ENCODE peak calls at places on chromosomes 13 and 19, in nine cellular contexts. One of them, this sample, is unnamed.

GRCh38 chr19:37551123-37551993 is 43.2 kb downstream of the ZNF571 start:
- DNase-seq in activated CD4-positive, CD25-positive, alpha-beta regulatory T cell: peak
- DNase-seq in lower lobe of right lung: no peak
- DNase-seq in H9: no peak
- DNase-seq in aorta: no peak
- DNase-seq in left colon: no peak
- DNase-seq in GM12864: peak
- DNase-seq in SJSA1: no peak
- DNase-seq in activated CD8-positive, alpha-beta memory T cell treated with anti-CD3 and anti-CD28 coated beads for 1 hour: no peak
- DNase-seq in this sample: no peak

GRCh38 chr19:33514885-33515485 is 6.6 kb downstream of the PEPD start:
- DNase-seq in aorta: no peak
- DNase-seq in GM12864: no peak
- DNase-seq in SJSA1: peak
- DNase-seq in activated CD8-positive, alpha-beta memory T cell treated with anti-CD3 and anti-CD28 coated beads for 1 hour: no peak
- DNase-seq in lower lobe of right lung: peak
- DNase-seq in left colon: no peak
- DNase-seq in activated CD4-positive, CD25-positive, alpha-beta regulatory T cell: no peak
- DNase-seq in H9: no peak
- DNase-seq in this sample: no peak

GRCh38 chr19:41927810-41928192 is 448 bp downstream of the ERFL start:
- DNase-seq in H9: no peak
- DNase-seq in aorta: no peak
- DNase-seq in left colon: no peak
- DNase-seq in GM12864: no peak
- DNase-seq in activated CD4-positive, CD25-positive, alpha-beta regulatory T cell: no peak
- DNase-seq in activated CD8-positive, alpha-beta memory T cell treated with anti-CD3 and anti-CD28 coated beads for 1 hour: no peak
- DNase-seq in SJSA1: no peak
- DNase-seq in lower lobe of right lung: no peak
- DNase-seq in this sample: no peak

GRCh38 chr13:51614350-51614786 is 30.1 kb downstream of the WDFY2 start:
- DNase-seq in aorta: no peak
- DNase-seq in GM12864: peak
- DNase-seq in lower lobe of right lung: no peak
- DNase-seq in H9: no peak
- DNase-seq in activated CD4-positive, CD25-positive, alpha-beta regulatory T cell: no peak
- DNase-seq in activated CD8-positive, alpha-beta memory T cell treated with anti-CD3 and anti-CD28 coated beads for 1 hour: peak
- DNase-seq in SJSA1: no peak
- DNase-seq in left colon: peak
- DNase-seq in this sample: no peak

GRCh38 chr13:40232321-40232720 is 434.1 kb downstream of the FOXO1 start:
- DNase-seq in H9: no peak
- DNase-seq in lower lobe of right lung: no peak
- DNase-seq in activated CD8-positive, alpha-beta memory T cell treated with anti-CD3 and anti-CD28 coated beads for 1 hour: no peak
- DNase-seq in GM12864: no peak
- DNase-seq in aorta: no peak
- DNase-seq in SJSA1: no peak
- DNase-seq in left colon: no peak
- DNase-seq in activated CD4-positive, CD25-positive, alpha-beta regulatory T cell: no peak
- DNase-seq in this sample: no peak

GRCh38 chr19:47507031-47507430 is 7.8 kb downstream of the NAPA start:
- DNase-seq in left colon: no peak
- DNase-seq in activated CD8-positive, alpha-beta memory T cell treated with anti-CD3 and anti-CD28 coated beads for 1 hour: no peak
- DNase-seq in aorta: no peak
- DNase-seq in GM12864: no peak
- DNase-seq in SJSA1: no peak
- DNase-seq in lower lobe of right lung: no peak
- DNase-seq in activated CD4-positive, CD25-positive, alpha-beta regulatory T cell: no peak
- DNase-seq in H9: no peak
- DNase-seq in this sample: no peak

GRCh38 chr19:41921280-41922219 is 6.7 kb downstream of the ERFL start:
- DNase-seq in GM12864: no peak
- DNase-seq in left colon: no peak
- DNase-seq in lower lobe of right lung: no peak
- DNase-seq in activated CD8-positive, alpha-beta memory T cell treated with anti-CD3 and anti-CD28 coated beads for 1 hour: no peak
- DNase-seq in aorta: no peak
- DNase-seq in activated CD4-positive, CD25-positive, alpha-beta regulatory T cell: no peak
- DNase-seq in SJSA1: no peak
- DNase-seq in H9: no peak
- DNase-seq in this sample: no peak

GRCh38 chr13:63408227-63409202 is 1992.9 kb upstream of the PCDH20 start:
- DNase-seq in activated CD4-positive, CD25-positive, alpha-beta regulatory T cell: no peak
- DNase-seq in SJSA1: no peak
- DNase-seq in left colon: no peak
- DNase-seq in aorta: no peak
- DNase-seq in lower lobe of right lung: no peak
- DNase-seq in H9: no peak
- DNase-seq in GM12864: no peak
- DNase-seq in activated CD8-positive, alpha-beta memory T cell treated with anti-CD3 and anti-CD28 coated beads for 1 hour: no peak
- DNase-seq in this sample: no peak

GRCh38 chr19:16594131-16594586 is 21.9 kb upstream of the SLC35E1 start:
- DNase-seq in activated CD8-positive, alpha-beta memory T cell treated with anti-CD3 and anti-CD28 coated beads for 1 hour: no peak
- DNase-seq in SJSA1: no peak
- DNase-seq in GM12864: no peak
- DNase-seq in aorta: no peak
- DNase-seq in lower lobe of right lung: no peak
- DNase-seq in left colon: no peak
- DNase-seq in H9: no peak
- DNase-seq in activated CD4-positive, CD25-positive, alpha-beta regulatory T cell: peak
- DNase-seq in this sample: no peak

GRCh38 chr13:71661921-71662320 is 205.1 kb downstream of the DACH1 start:
- DNase-seq in aorta: no peak
- DNase-seq in H9: no peak
- DNase-seq in activated CD8-positive, alpha-beta memory T cell treated with anti-CD3 and anti-CD28 coated beads for 1 hour: no peak
- DNase-seq in activated CD4-positive, CD25-positive, alpha-beta regulatory T cell: no peak
- DNase-seq in SJSA1: no peak
- DNase-seq in lower lobe of right lung: no peak
- DNase-seq in GM12864: no peak
- DNase-seq in left colon: no peak
- DNase-seq in this sample: no peak

GRCh38 chr19:31348416-31349159 is 648 bp downstream of the TSHZ3 start:
- DNase-seq in activated CD4-positive, CD25-positive, alpha-beta regulatory T cell: no peak
- DNase-seq in left colon: no peak
- DNase-seq in aorta: no peak
- DNase-seq in GM12864: no peak
- DNase-seq in activated CD8-positive, alpha-beta memory T cell treated with anti-CD3 and anti-CD28 coated beads for 1 hour: no peak
- DNase-seq in SJSA1: peak
- DNase-seq in lower lobe of right lung: peak
- DNase-seq in H9: no peak
- DNase-seq in this sample: no peak

GRCh38 chr13:50241479-50241878 is 226.2 kb downstream of the KCNRG start:
- DNase-seq in aorta: no peak
- DNase-seq in SJSA1: peak
- DNase-seq in left colon: no peak
- DNase-seq in activated CD8-positive, alpha-beta memory T cell treated with anti-CD3 and anti-CD28 coated beads for 1 hour: no peak
- DNase-seq in GM12864: no peak
- DNase-seq in lower lobe of right lung: no peak
- DNase-seq in activated CD4-positive, CD25-positive, alpha-beta regulatory T cell: no peak
- DNase-seq in H9: no peak
- DNase-seq in this sample: no peak

GRCh38 chr19:45200614-45201013 is 22.0 kb downstream of the BLOC1S3 start:
- DNase-seq in GM12864: no peak
- DNase-seq in aorta: no peak
- DNase-seq in activated CD4-positive, CD25-positive, alpha-beta regulatory T cell: no peak
- DNase-seq in H9: peak
- DNase-seq in activated CD8-positive, alpha-beta memory T cell treated with anti-CD3 and anti-CD28 coated beads for 1 hour: no peak
- DNase-seq in left colon: no peak
- DNase-seq in SJSA1: no peak
- DNase-seq in lower lobe of right lung: no peak
- DNase-seq in this sample: no peak

GRCh38 chr13:110414283-110414682 is 107.2 kb downstream of the COL4A2 start:
- DNase-seq in H9: no peak
- DNase-seq in SJSA1: no peak
- DNase-seq in aorta: no peak
- DNase-seq in GM12864: no peak
- DNase-seq in activated CD8-positive, alpha-beta memory T cell treated with anti-CD3 and anti-CD28 coated beads for 1 hour: no peak
- DNase-seq in activated CD4-positive, CD25-positive, alpha-beta regulatory T cell: no peak
- DNase-seq in left colon: no peak
- DNase-seq in lower lobe of right lung: no peak
- DNase-seq in this sample: no peak

GRCh38 chr13:111519041-111519440 is 198.6 kb downstream of the TEX29 start:
- DNase-seq in H9: peak
- DNase-seq in activated CD8-positive, alpha-beta memory T cell treated with anti-CD3 and anti-CD28 coated beads for 1 hour: no peak
- DNase-seq in GM12864: no peak
- DNase-seq in lower lobe of right lung: no peak
- DNase-seq in SJSA1: no peak
- DNase-seq in left colon: no peak
- DNase-seq in aorta: no peak
- DNase-seq in activated CD4-positive, CD25-positive, alpha-beta regulatory T cell: no peak
- DNase-seq in this sample: no peak

GRCh38 chr19:7419777-7420439 is 68.9 kb downstream of the PEX11G start:
- DNase-seq in GM12864: no peak
- DNase-seq in activated CD8-positive, alpha-beta memory T cell treated with anti-CD3 and anti-CD28 coated beads for 1 hour: no peak
- DNase-seq in H9: no peak
- DNase-seq in activated CD4-positive, CD25-positive, alpha-beta regulatory T cell: no peak
- DNase-seq in left colon: no peak
- DNase-seq in aorta: no peak
- DNase-seq in SJSA1: no peak
- DNase-seq in lower lobe of right lung: no peak
- DNase-seq in this sample: no peak

GRCh38 chr19:17448190-17448967 is at the start of gene TMEM221:
- DNase-seq in H9: peak
- DNase-seq in activated CD4-positive, CD25-positive, alpha-beta regulatory T cell: peak
- DNase-seq in aorta: peak
- DNase-seq in SJSA1: no peak
- DNase-seq in lower lobe of right lung: peak
- DNase-seq in activated CD8-positive, alpha-beta memory T cell treated with anti-CD3 and anti-CD28 coated beads for 1 hour: no peak
- DNase-seq in left colon: peak
- DNase-seq in GM12864: no peak
- DNase-seq in this sample: no peak

GRCh38 chr19:6076291-6076665 is 34.0 kb downstream of the RFX2 start:
- DNase-seq in left colon: no peak
- DNase-seq in activated CD4-positive, CD25-positive, alpha-beta regulatory T cell: no peak
- DNase-seq in H9: no peak
- DNase-seq in SJSA1: no peak
- DNase-seq in activated CD8-positive, alpha-beta memory T cell treated with anti-CD3 and anti-CD28 coated beads for 1 hour: no peak
- DNase-seq in aorta: no peak
- DNase-seq in lower lobe of right lung: no peak
- DNase-seq in GM12864: no peak
- DNase-seq in this sample: no peak

GRCh38 chr13:112845511-112846144 is 123.4 kb upstream of the MCF2L start:
- DNase-seq in activated CD4-positive, CD25-positive, alpha-beta regulatory T cell: no peak
- DNase-seq in activated CD8-positive, alpha-beta memory T cell treated with anti-CD3 and anti-CD28 coated beads for 1 hour: no peak
- DNase-seq in SJSA1: no peak
- DNase-seq in lower lobe of right lung: no peak
- DNase-seq in GM12864: no peak
- DNase-seq in left colon: no peak
- DNase-seq in H9: no peak
- DNase-seq in aorta: no peak
- DNase-seq in this sample: no peak

GRCh38 chr19:49690073-49690655 is 752 bp upstream of the CPT1C start:
- DNase-seq in left colon: no peak
- DNase-seq in SJSA1: no peak
- DNase-seq in H9: no peak
- DNase-seq in GM12864: no peak
- DNase-seq in lower lobe of right lung: no peak
- DNase-seq in aorta: no peak
- DNase-seq in activated CD8-positive, alpha-beta memory T cell treated with anti-CD3 and anti-CD28 coated beads for 1 hour: no peak
- DNase-seq in activated CD4-positive, CD25-positive, alpha-beta regulatory T cell: no peak
- DNase-seq in this sample: no peak

GRCh38 chr19:14073232-14073924 is 792 bp downstream of the MISP3 start:
- DNase-seq in activated CD8-positive, alpha-beta memory T cell treated with anti-CD3 and anti-CD28 coated beads for 1 hour: no peak
- DNase-seq in SJSA1: peak
- DNase-seq in aorta: peak
- DNase-seq in activated CD4-positive, CD25-positive, alpha-beta regulatory T cell: peak
- DNase-seq in left colon: no peak
- DNase-seq in GM12864: no peak
- DNase-seq in lower lobe of right lung: peak
- DNase-seq in H9: peak
- DNase-seq in this sample: no peak

GRCh38 chr19:4390017-4390861 is 10.1 kb downstream of the SH3GL1 start:
- DNase-seq in aorta: peak
- DNase-seq in left colon: peak
- DNase-seq in GM12864: no peak
- DNase-seq in activated CD8-positive, alpha-beta memory T cell treated with anti-CD3 and anti-CD28 coated beads for 1 hour: no peak
- DNase-seq in activated CD4-positive, CD25-positive, alpha-beta regulatory T cell: no peak
- DNase-seq in H9: peak
- DNase-seq in lower lobe of right lung: peak
- DNase-seq in SJSA1: no peak
- DNase-seq in this sample: no peak

GRCh38 chr19:18961767-18962423 is 20.9 kb upstream of the HOMER3 start:
- DNase-seq in left colon: no peak
- DNase-seq in activated CD8-positive, alpha-beta memory T cell treated with anti-CD3 and anti-CD28 coated beads for 1 hour: no peak
- DNase-seq in activated CD4-positive, CD25-positive, alpha-beta regulatory T cell: no peak
- DNase-seq in GM12864: no peak
- DNase-seq in lower lobe of right lung: no peak
- DNase-seq in SJSA1: no peak
- DNase-seq in aorta: no peak
- DNase-seq in H9: peak
- DNase-seq in this sample: no peak

GRCh38 chr19:7916137-7916907 is 1.7 kb downstream of the TGFBR3L start:
- DNase-seq in left colon: peak
- DNase-seq in SJSA1: no peak
- DNase-seq in GM12864: no peak
- DNase-seq in activated CD4-positive, CD25-positive, alpha-beta regulatory T cell: peak
- DNase-seq in lower lobe of right lung: peak
- DNase-seq in aorta: peak
- DNase-seq in H9: peak
- DNase-seq in activated CD8-positive, alpha-beta memory T cell treated with anti-CD3 and anti-CD28 coated beads for 1 hour: no peak
- DNase-seq in this sample: no peak

GRCh38 chr13:67221630-67222226 is 8.4 kb downstream of the PCDH9 start:
- DNase-seq in activated CD4-positive, CD25-positive, alpha-beta regulatory T cell: no peak
- DNase-seq in H9: no peak
- DNase-seq in lower lobe of right lung: no peak
- DNase-seq in GM12864: no peak
- DNase-seq in SJSA1: no peak
- DNase-seq in aorta: no peak
- DNase-seq in activated CD8-positive, alpha-beta memory T cell treated with anti-CD3 and anti-CD28 coated beads for 1 hour: no peak
- DNase-seq in left colon: no peak
- DNase-seq in this sample: no peak

GRCh38 chr19:3625996-3626472 is 556 bp downstream of the CACTIN start:
- DNase-seq in lower lobe of right lung: no peak
- DNase-seq in activated CD4-positive, CD25-positive, alpha-beta regulatory T cell: no peak
- DNase-seq in activated CD8-positive, alpha-beta memory T cell treated with anti-CD3 and anti-CD28 coated beads for 1 hour: no peak
- DNase-seq in left colon: no peak
- DNase-seq in GM12864: no peak
- DNase-seq in H9: no peak
- DNase-seq in SJSA1: no peak
- DNase-seq in aorta: no peak
- DNase-seq in this sample: no peak

GRCh38 chr19:15324791-15325519 is 7.4 kb downstream of the BRD4 start:
- DNase-seq in left colon: no peak
- DNase-seq in aorta: no peak
- DNase-seq in GM12864: no peak
- DNase-seq in H9: peak
- DNase-seq in lower lobe of right lung: no peak
- DNase-seq in activated CD8-positive, alpha-beta memory T cell treated with anti-CD3 and anti-CD28 coated beads for 1 hour: no peak
- DNase-seq in SJSA1: no peak
- DNase-seq in activated CD4-positive, CD25-positive, alpha-beta regulatory T cell: no peak
- DNase-seq in this sample: no peak

GRCh38 chr13:69108486-69108885 is 999.1 kb upstream of the ATXN8OS start:
- DNase-seq in H9: no peak
- DNase-seq in aorta: no peak
- DNase-seq in lower lobe of right lung: no peak
- DNase-seq in activated CD4-positive, CD25-positive, alpha-beta regulatory T cell: no peak
- DNase-seq in activated CD8-positive, alpha-beta memory T cell treated with anti-CD3 and anti-CD28 coated beads for 1 hour: no peak
- DNase-seq in left colon: no peak
- DNase-seq in SJSA1: no peak
- DNase-seq in GM12864: no peak
- DNase-seq in this sample: no peak